ENCODE peak calls at places on chromosomes 7 and 10, in six cellular contexts. E is right lobe of liver, H is tibial nerve, Y is Peyer's patch, K is A549, Q is ovary. Z is an unnamed sample.

GRCh38 chr10:72765051-72765450 is 73.1 kb downstream of the MCU start:
- DNase-seq in Q (no peak), Y (no peak), E (no peak), K (no peak), H (no peak), Z (no peak)

GRCh38 chr10:127904931-127905622 is 1.8 kb upstream of the PTPRE start:
- DNase-seq in Q (no peak), Y (peak), H (no peak), K (no peak), E (no peak), Z (no peak)

GRCh38 chr7:20776214-20776875 is 10.3 kb downstream of the SP8 start:
- DNase-seq in Y (no peak), K (no peak), Q (no peak), H (no peak), E (no peak), Z (no peak)

GRCh38 chr7:33591481-33591880 is 313.9 kb upstream of the BMPER start:
- DNase-seq in E (no peak), K (no peak), Q (no peak), Y (no peak), H (no peak), Z (no peak)

GRCh38 chr7:26153823-26154783 is 2.1 kb downstream of the NFE2L3 start:
- DNase-seq in E (no peak), K (no peak), Q (no peak), H (no peak), Y (peak), Z (peak)

GRCh38 chr7:118861581-118861980 is 637.1 kb downstream of the ANKRD7 start:
- DNase-seq in K (no peak), H (no peak), Q (no peak), Y (no peak), E (no peak), Z (no peak)

GRCh38 chr7:2417981-2418481 is 14.6 kb downstream of the CHST12 start:
- DNase-seq in H (no peak), E (no peak), Q (no peak), Y (no peak), K (no peak), Z (no peak)

GRCh38 chr7:44796034-44796503 is 412 bp upstream of the PPIA start:
- DNase-seq in E (no peak), K (no peak), H (no peak), Y (no peak), Q (no peak), Z (no peak)

GRCh38 chr10:30007406-30007805 is 52.0 kb downstream of the JCAD start:
- DNase-seq in Q (no peak), H (no peak), K (no peak), E (no peak), Y (no peak), Z (no peak)

GRCh38 chr7:154746551-154746950 is 256.4 kb downstream of the PAXIP1 start:
- DNase-seq in Q (no peak), H (no peak), Y (no peak), E (no peak), K (no peak), Z (no peak)

GRCh38 chr10:48708144-48708543 is 23.5 kb downstream of the WDFY4 start:
- DNase-seq in E (no peak), H (no peak), Y (no peak), K (no peak), Q (no peak), Z (peak)

GRCh38 chr10:36681751-36682633 is 443.4 kb upstream of the ANKRD30A start:
- DNase-seq in H (no peak), Q (no peak), E (no peak), Y (no peak), K (no peak), Z (no peak)

GRCh38 chr7:151244156-151244870 is 4.2 kb downstream of the SMARCD3 start:
- DNase-seq in Q (peak), H (no peak), K (peak), E (peak), Y (peak), Z (no peak)

GRCh38 chr7:79453558-79454324 is at the start of gene MAGI2:
- DNase-seq in K (peak), Y (peak), H (peak), E (peak), Q (peak), Z (peak)

GRCh38 chr7:152647-153046 is 39.7 kb upstream of the FAM20C start:
- DNase-seq in E (no peak), K (no peak), H (no peak), Y (peak), Q (no peak), Z (no peak)

GRCh38 chr7:39248041-39248692 is 270.5 kb downstream of the POU6F2 start:
- DNase-seq in H (no peak), Y (no peak), K (no peak), E (no peak), Q (no peak), Z (no peak)

GRCh38 chr10:47078393-47079163 is 167.3 kb downstream of the PTPN20 start:
- DNase-seq in H (no peak), E (no peak), Y (no peak), Q (no peak), K (no peak), Z (no peak)

GRCh38 chr10:113905756-113906155 is 51.3 kb downstream of the NHLRC2 start:
- DNase-seq in E (no peak), H (no peak), Y (no peak), K (no peak), Q (no peak), Z (no peak)

GRCh38 chr7:151315038-151315655 is 26.5 kb upstream of the NUB1 start:
- DNase-seq in Q (peak), K (peak), Y (no peak), E (peak), H (peak), Z (peak)

GRCh38 chr7:77199008-77199966 is at the start of gene FGL2:
- DNase-seq in E (peak), K (no peak), H (peak), Y (peak), Q (peak), Z (peak)

DNA sequence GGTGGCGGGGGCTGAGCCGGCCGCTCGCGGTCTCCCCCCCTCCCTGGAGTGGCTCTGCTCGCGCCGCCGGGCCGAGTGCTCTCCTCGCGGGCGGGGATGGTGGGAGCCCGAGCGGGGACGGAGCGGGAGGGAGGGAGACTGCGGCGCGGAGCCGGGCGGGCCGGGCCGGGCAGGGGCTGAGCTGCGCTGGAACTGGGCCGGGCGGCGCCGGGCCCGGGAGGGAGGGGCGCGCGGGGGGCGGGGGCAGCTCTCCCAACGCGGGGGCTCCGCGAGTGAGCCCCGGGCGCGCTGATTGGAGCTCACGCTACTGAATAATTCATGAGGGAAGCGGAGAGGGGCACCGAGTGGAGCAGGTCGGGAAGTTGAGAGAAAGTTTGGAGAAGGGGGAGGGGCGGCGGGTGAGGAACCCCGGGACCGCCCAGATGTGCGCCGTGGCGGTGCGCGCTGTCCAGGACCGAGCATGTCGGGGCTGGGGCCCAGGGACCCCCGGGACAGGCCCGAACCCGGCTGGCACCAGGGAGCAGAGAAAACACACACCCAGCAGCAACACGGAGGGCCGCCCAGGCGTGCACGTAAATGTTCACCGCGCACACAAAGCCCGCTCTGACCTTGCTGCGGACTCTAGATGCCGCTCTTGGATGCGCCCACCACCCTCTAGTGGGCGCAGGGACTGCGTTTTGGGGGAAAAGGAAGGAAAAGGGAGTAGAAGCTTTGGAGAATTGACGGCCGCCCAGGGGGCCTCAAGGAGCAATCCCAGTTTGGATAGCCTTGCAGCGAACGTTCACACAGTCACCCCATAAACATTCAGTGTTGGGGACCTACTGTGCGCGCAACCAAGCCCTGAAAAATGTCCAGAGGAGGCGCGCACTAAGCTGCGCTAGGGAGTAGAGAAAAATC is at the start of gene EPHB4:
- DNase-seq in Y (peak), H (no peak), Q (peak), K (peak), E (peak), Z (peak)
- TF ChIP-seq CTCF in Y (no peak), H (no peak), Q (peak), K (peak), E (peak), Z (peak)

DNA sequence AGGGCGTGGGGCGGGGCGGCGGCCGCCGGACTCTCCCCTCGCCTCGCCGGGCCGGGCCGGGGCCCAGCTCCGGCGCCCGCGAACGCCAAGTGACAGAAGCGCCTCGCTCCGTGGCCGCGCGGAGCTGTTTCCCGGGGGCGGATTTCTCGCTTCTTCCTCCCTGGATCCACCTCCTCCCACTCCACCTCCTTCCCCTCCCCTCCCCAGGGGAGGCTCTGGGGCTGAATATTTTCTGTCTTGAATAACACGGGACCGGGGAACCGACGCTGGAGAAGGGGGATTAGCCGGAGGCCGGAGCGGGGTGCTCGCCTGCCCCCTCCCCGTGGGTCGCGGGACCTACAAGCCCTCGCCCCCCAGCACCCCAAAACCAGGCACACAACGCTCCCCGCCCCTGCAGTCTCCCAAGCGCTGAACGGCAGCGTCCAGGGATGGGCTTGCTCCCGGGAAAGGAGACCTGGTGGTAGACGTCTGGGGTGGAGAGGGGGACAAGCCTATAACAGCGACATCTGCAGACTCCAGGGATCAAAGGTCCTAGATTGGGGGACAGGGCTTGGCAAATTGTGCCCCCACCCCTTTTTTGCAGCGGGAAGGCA is at the start of gene ARHGAP21:
- DNase-seq in Q (peak), E (peak), Y (peak), K (peak), H (peak), Z (peak)
- TF ChIP-seq POLR2A in Q (peak), E (peak), Y (peak), K (no peak), H (peak), Z (no peak)

DNA sequence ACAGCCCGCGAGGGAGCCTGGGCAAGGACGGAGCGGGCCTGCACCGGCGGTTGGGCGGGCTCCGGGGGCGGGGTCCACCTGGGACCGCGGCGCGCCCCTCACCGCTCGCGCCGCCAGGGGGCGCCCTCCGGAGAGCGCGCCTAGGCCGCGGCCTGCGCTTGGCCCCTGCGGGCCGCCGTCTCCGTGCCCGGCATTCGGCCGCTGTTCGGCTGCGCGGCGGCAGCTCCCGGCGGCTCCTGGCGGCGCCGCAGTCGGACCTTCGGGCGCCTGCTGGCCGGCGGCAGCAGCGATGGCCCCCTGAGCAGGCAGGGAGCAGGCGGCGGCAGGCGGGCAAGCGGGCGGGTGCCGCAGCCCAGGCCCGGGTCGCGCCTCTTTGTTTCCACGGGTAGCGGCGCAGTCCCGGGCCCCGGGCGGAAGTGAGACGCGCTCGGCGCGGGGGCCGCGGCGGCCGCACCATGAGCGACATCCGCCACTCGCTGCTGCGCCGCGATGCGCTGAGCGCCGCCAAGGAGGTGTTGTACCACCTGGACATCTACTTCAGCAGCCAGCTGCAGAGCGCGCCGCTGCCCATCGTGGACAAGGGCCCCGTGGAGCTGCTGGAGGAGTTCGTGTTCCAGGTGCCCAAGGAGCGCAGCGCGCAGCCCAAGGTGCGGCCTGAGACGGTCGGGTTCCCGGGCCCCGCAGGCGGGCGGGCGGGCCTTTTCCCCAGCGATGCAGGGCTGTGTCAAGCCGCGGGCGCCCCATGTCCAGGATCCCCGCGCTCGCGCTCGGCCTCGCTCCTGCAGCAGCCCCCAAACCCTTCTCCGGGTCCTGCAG is at the start of gene INTS15:
- DNase-seq in H (peak), Q (peak), K (peak), E (peak), Y (peak), Z (peak)
- TF ChIP-seq CTCF in H (peak), Q (peak), K (peak), E (peak), Y (peak), Z (peak)

DNA sequence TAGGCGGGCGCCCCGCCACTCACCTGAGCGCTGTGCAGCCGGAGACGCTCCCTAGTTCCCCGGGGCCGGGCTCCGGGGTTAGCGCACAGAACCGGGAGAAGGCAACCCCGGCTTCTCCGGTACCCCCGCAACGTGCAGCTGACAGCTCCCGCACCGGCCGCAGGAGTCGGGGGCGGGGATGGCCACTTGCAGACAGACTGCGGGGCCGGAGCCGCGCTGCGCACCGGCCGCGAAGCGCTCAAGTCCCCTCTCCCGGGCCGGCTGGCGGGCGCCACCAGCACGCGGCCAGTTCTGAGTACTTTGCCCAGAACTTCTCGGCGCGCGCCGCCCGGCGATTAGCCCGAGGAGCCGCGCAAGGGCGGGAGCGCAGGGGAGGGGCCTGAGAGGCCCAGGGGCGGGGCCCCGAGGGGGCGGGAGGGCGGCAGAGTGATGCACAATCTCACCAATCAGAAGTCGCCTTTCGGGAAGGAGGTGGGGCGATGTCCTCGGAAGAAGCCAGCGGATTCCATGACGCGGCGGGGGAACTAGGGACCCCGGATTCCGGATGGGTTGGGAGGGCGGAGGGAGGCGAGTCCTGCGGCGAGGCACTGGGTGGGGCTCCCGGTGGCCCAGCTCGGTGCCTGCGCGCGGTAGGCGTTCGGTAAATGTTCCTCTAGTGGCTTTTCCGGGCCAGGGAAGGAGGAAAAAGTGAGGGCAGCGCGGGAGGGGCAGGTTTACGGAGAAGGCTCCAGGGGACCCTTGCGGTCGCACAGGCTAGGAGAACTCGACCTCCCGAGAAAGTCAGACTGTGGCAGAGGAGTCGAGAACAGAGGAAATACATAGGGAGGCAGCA is at the start of gene OSBPL3:
- DNase-seq in Q (peak), K (peak), H (peak), E (peak), Y (peak), Z (peak)
- TF ChIP-seq POLR2A in Q (peak), K (peak), H (peak), E (peak), Y (peak), Z (no peak)

DNA sequence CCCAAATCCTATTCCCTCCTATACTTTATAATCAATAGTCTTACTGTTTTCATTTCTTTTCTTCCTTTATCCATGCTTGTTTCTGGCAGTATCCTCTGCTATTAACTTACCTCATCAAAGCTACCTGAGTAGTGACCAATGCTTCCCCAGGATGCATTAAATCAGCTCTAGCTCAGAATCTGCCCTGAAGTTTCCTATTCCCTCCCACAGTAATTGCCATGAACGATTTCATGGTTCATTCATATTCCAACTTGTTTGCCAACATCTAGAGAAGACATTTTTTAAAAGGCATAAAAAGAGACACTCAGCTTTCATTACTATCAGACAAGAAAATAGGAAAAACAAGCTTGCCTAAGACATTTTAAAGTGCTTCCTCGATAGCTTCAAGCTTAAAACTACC is 42.3 kb downstream of the COA1 start:
- DNase-seq in H (no peak), E (no peak), Y (no peak), K (no peak), Q (no peak), Z (no peak)
- TF ChIP-seq CTCF in H (no peak), E (no peak), Y (no peak), K (no peak), Q (no peak), Z (no peak)

GRCh38 chr10:76002262-76002854 is 570.9 kb downstream of the LRMDA start:
- DNase-seq in E (no peak), K (no peak), H (no peak), Y (no peak), Q (no peak), Z (no peak)
- TF ChIP-seq POLR2A in E (no peak), K (no peak), H (no peak), Y (no peak), Q (no peak), Z (no peak)